ENCODE peak calls at places on chromosomes 16 and 17, in six cellular contexts. O is foreskin keratinocyte, S is thoracic aorta, J is endothelial cell of umbilical vein, H is uterus, V is cardiac muscle cell. C is an unnamed sample. For H3K4me1, the result is how much of the 10 kb centered on the place peaks cover.

GRCh38 chr16:31386157-31386984 is 6.8 kb upstream of the ITGAD start:
- DNase-seq in O (peak), J (no peak), H (no peak), S (no peak), V (peak), C (no peak)

GRCh38 chr17:3683054-3683511 is 12.9 kb downstream of the P2RX5 start:
- DNase-seq in H (no peak), J (peak), O (no peak), V (peak), S (no peak), C (peak)

GRCh38 chr17:19317359-19318095 is 45.0 kb downstream of the B9D1 start:
- DNase-seq in O (no peak), J (peak), H (peak), V (peak), S (no peak), C (peak)

GRCh38 chr17:77315551-77316190 is 174.9 kb downstream of the SEC14L1 start:
- DNase-seq in O (no peak), S (no peak), H (no peak), V (no peak), J (peak), C (peak)

GRCh38 chr16:84307209-84307954 is 12.7 kb downstream of the WFDC1 start:
- DNase-seq in H (no peak), S (no peak), V (no peak), O (no peak), J (no peak), C (no peak)

GRCh38 chr17:34584805-34585416 is 5.5 kb downstream of the TMEM132E start:
- DNase-seq in O (no peak), V (peak), H (no peak), J (peak), S (no peak), C (no peak)

GRCh38 chr16:69197573-69197972 is 10.6 kb downstream of the SNTB2 start:
- DNase-seq in S (no peak), J (no peak), V (no peak), O (no peak), H (no peak), C (no peak)

GRCh38 chr17:37225458-37225857 is 150.3 kb upstream of the C17orf78 start:
- DNase-seq in O (no peak), S (no peak), H (no peak), V (no peak), J (peak), C (no peak)

GRCh38 chr17:4742629-4743028 is 2.9 kb upstream of the CXCL16 start:
- DNase-seq in S (no peak), H (no peak), O (no peak), V (no peak), J (no peak), C (no peak)

GRCh38 chr16:51431517-51432241 is 280.6 kb upstream of the SALL1 start:
- DNase-seq in J (no peak), O (peak), V (no peak), H (peak), S (no peak), C (peak)

GRCh38 chr16:740459-740763 is 386 bp downstream of the CIAO3 start:
- DNase-seq in S (no peak), J (no peak), O (no peak), H (no peak), V (no peak), C (peak)

GRCh38 chr17:45376171-45376564 is 56.5 kb downstream of the ARHGAP27 start:
- DNase-seq in S (no peak), O (no peak), H (no peak), J (no peak), V (no peak), C (no peak)

GRCh38 chr17:71764507-71764906 is 356.3 kb upstream of the SOX9 start:
- DNase-seq in J (no peak), S (no peak), O (no peak), H (no peak), V (peak), C (peak)

GRCh38 chr17:3964203-3965122 is at the start of gene ATP2A3:
- DNase-seq in O (no peak), V (peak), J (no peak), S (no peak), H (no peak), C (peak)

GRCh38 chr17:16363749-16364536 is 10.7 kb upstream of the CENPV start:
- DNase-seq in H (peak), O (peak), J (peak), S (peak), V (peak), C (peak)

GRCh38 chr16:64012166-64012565 is 1109.7 kb downstream of the CDH11 start:
- DNase-seq in O (no peak), V (no peak), J (no peak), S (no peak), H (no peak), C (no peak)

GRCh38 chr17:1234455-1234854 is 35.8 kb upstream of the BHLHA9 start:
- DNase-seq in J (no peak), H (no peak), S (no peak), V (no peak), O (no peak), C (no peak)

GRCh38 chr17:81020443-81020766 is 14.5 kb upstream of the BAIAP2 start:
- DNase-seq in V (no peak), J (no peak), S (no peak), H (no peak), O (no peak), C (no peak)

GRCh38 chr17:81020767-81021497 is 14.0 kb upstream of the BAIAP2 start:
- DNase-seq in V (no peak), O (no peak), J (no peak), S (no peak), H (peak), C (peak)

GRCh38 chr17:81021531-81022370 is 13.2 kb upstream of the BAIAP2 start:
- DNase-seq in J (no peak), S (no peak), H (no peak), V (no peak), O (no peak), C (no peak)

GRCh38 chr17:81019563-81020442 is 15.1 kb upstream of the BAIAP2 start:
- DNase-seq in O (no peak), J (no peak), H (no peak), S (no peak), V (no peak), C (no peak)

DNA sequence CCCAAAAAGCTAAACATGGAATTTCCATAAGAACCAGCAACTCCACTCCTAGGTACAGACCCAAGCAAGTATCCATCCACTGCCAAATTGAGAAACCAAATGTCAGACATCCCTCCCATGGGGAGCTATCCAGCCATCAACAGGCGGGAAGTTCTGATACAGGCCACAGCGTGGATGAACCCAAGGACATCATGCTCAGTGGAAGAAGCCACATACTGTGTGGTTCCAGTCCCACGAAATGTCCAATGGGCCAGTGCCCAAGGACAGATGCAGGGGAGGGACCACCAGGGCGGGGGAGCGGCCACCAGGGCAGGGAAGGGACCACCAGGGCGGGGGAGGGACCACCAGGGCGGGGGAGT is 12.6 kb upstream of the BAIAP2 start:
- DNase-seq in H (no peak), J (no peak), V (no peak), O (no peak), S (no peak), C (no peak)
- TF ChIP-seq CTCF in H (no peak), J (no peak), V (no peak), O (no peak), S (no peak), C (no peak)

GRCh38 chr16:70708381-70709253 is 22.8 kb upstream of the MTSS2 start:
- DNase-seq in S (no peak), O (no peak), H (no peak), V (no peak), J (peak), C (no peak)

GRCh38 chr16:70704586-70704985 is 18.7 kb upstream of the MTSS2 start:
- DNase-seq in S (no peak), J (no peak), V (no peak), H (no peak), O (no peak), C (no peak)

GRCh38 chr16:70709457-70709856 is 23.6 kb upstream of the MTSS2 start:
- DNase-seq in V (no peak), J (no peak), O (no peak), H (no peak), S (no peak), C (no peak)

GRCh38 chr16:70705056-70705455 is 19.2 kb upstream of the MTSS2 start:
- DNase-seq in V (no peak), S (no peak), O (no peak), H (no peak), J (no peak), C (no peak)

GRCh38 chr16:70706948-70707465 is 21.2 kb upstream of the MTSS2 start:
- DNase-seq in O (peak), J (peak), S (no peak), V (no peak), H (peak), C (no peak)
- H3K4me1 ChIP-seq in O (under half), J (under half), S (half or more), V (under half), H (under half), C (half or more)

GRCh38 chr17:82097187-82097918 is 683 bp downstream of the FASN start:
- DNase-seq in V (peak), O (no peak), S (no peak), H (peak), J (peak), C (peak)

GRCh38 chr17:82096709-82097186 is 1.3 kb downstream of the FASN start:
- DNase-seq in S (no peak), O (no peak), J (no peak), V (no peak), H (peak), C (no peak)

GRCh38 chr17:82098939-82099765 is 1.1 kb upstream of the FASN start:
- DNase-seq in S (no peak), O (no peak), V (no peak), H (peak), J (no peak), C (peak)

GRCh38 chr17:82097919-82098168 is 192 bp downstream of the FASN start:
- DNase-seq in V (no peak), H (no peak), J (no peak), O (no peak), S (no peak), C (no peak)

GRCh38 chr17:82098169-82098938 is at the start of gene FASN:
- DNase-seq in J (peak), O (peak), S (peak), H (peak), V (peak), C (peak)
- TF ChIP-seq CTCF in J (peak), O (peak), S (peak), H (peak), V (peak), C (no peak)

DNA sequence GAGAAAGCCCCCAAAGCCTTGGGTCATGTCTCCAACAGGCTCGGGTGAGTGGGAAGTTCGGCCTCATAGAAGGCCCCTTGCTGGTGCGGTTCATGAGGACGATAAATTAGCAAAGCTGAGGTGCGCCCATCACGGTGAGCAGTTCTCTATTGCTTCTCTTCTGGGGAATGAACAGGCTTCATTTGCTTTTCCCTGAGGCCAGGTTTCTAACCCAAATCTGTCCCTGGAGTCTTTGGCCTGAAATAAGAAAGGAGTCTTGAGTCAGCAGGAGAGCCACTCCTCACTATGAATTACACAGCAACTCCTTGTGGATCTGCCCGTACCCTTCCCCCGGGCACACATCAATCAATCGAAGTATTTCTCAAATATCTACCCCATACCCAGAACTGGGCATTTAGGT is 94.6 kb downstream of the YPEL2 start:
- DNase-seq in O (no peak), H (no peak), J (peak), V (no peak), S (no peak), C (no peak)
- H3K4me1 ChIP-seq in O (under half), H (under half), J (half or more), V (half or more), S (half or more), C (under half)

GRCh38 chr17:51734462-51734861 is 424.1 kb downstream of the CA10 start:
- DNase-seq in S (no peak), J (no peak), O (no peak), H (no peak), V (no peak), C (no peak)
- TF ChIP-seq CTCF in S (peak), J (peak), O (peak), H (no peak), V (no peak), C (peak)

GRCh38 chr17:10195090-10195489 is 3.3 kb downstream of the GAS7 start:
- DNase-seq in H (no peak), S (no peak), J (no peak), V (no peak), O (no peak), C (peak)
- H3K4me1 ChIP-seq in H (under half), S (under half), J (under half), V (under half), O (under half), C (under half)

GRCh38 chr17:73521376-73521775 is 122.9 kb downstream of the SDK2 start:
- DNase-seq in J (no peak), H (no peak), O (no peak), V (no peak), S (no peak), C (no peak)

GRCh38 chr17:73516356-73516755 is 127.9 kb downstream of the SDK2 start:
- DNase-seq in V (no peak), S (no peak), O (no peak), H (no peak), J (no peak), C (no peak)

GRCh38 chr17:73519621-73520368 is 124.5 kb downstream of the SDK2 start:
- DNase-seq in S (no peak), V (no peak), H (no peak), J (no peak), O (no peak), C (no peak)

GRCh38 chr17:73520369-73520761 is 123.9 kb downstream of the SDK2 start:
- DNase-seq in J (no peak), H (no peak), S (no peak), V (no peak), O (no peak), C (no peak)

DNA sequence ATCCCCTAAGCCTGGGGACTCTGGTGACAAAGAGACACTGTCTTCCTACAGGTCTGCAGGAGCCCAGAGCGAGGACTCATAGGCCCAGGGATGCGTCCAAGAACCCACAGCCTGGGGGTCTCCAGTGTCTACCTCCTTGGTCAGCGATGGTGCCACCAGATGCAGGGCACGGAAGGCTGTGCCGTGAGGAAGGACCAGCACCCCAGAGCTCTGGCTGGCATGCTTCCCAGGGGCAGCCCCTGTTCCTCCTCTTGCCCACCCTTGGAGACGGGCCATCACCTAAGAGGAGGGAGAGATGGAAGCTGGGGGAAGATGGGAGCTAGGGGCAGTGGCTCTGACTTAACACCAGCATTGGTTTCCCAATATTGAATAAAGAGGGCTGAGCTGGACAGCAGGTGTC is 125.2 kb downstream of the SDK2 start:
- DNase-seq in S (no peak), H (no peak), O (no peak), J (no peak), V (no peak), C (no peak)
- TF ChIP-seq CTCF in S (no peak), H (no peak), O (no peak), J (no peak), V (no peak), C (no peak)

GRCh38 chr17:69428252-69428980 is 13.9 kb downstream of the MAP2K6 start:
- DNase-seq in V (no peak), H (no peak), O (no peak), S (no peak), J (no peak), C (no peak)

GRCh38 chr17:69424287-69425041 is 10.0 kb downstream of the MAP2K6 start:
- DNase-seq in O (no peak), J (peak), H (no peak), V (no peak), S (no peak), C (no peak)

GRCh38 chr17:69423450-69423849 is 9.0 kb downstream of the MAP2K6 start:
- DNase-seq in H (no peak), S (no peak), O (no peak), V (no peak), J (peak), C (no peak)

GRCh38 chr17:69427486-69428197 is 13.1 kb downstream of the MAP2K6 start:
- DNase-seq in J (no peak), V (no peak), O (no peak), H (no peak), S (no peak), C (no peak)

DNA sequence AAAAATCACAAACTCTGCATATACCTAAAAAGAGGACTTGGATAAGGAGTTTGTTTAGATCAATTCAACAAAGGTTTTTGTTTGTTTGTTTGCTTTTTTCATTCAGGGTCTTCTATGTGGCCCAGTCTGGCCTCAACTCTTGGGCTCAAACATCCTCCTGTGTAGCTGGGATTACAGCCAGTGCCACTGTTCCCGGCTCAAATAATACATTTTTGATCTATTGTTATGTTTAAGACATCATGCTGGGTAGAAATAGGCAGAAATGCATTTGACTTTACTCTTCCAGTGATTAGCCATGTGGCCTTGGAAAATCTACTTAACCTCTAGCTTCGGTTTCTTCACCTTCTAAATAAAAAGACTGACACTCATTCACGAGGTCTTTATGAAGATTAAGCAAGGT is 11.5 kb downstream of the MAP2K6 start:
- DNase-seq in S (no peak), J (no peak), O (no peak), V (no peak), H (no peak), C (no peak)
- H3K4me1 ChIP-seq in S (under half), J (under half), O (under half), V (under half), H (under half), C (under half)

GRCh38 chr17:8986295-8986694 is 20.8 kb upstream of the PIK3R5 start:
- DNase-seq in V (no peak), H (no peak), O (no peak), S (no peak), J (no peak), C (no peak)
- TF ChIP-seq CTCF in V (peak), H (no peak), O (peak), S (no peak), J (no peak), C (no peak)

GRCh38 chr17:17957584-17957916 is 14.7 kb downstream of the TOM1L2 start:
- DNase-seq in H (no peak), O (no peak), S (no peak), J (no peak), V (no peak), C (no peak)
- H3K4me1 ChIP-seq in H (under half), O (under half), S (under half), J (under half), V (under half), C (half or more)